ENCODE peak calls at places on chromosome 3, in six cellular contexts. One of them, this sample, is unnamed.

GRCh38 chr3:36969540-36970432 is 23.1 kb downstream of the EPM2AIP1 start:
- DNase-seq in tibial nerve: no peak
- DNase-seq in HL-60: peak; percentile 68
- DNase-seq in upper lobe of right lung: no peak
- DNase-seq in ascending aorta: no peak
- DNase-seq in lung: peak; percentile 38
- DNase-seq in this sample: peak; percentile 46

GRCh38 chr3:53056442-53056841 is 10.6 kb upstream of the SFMBT1 start:
- DNase-seq in tibial nerve: no peak
- DNase-seq in HL-60: no peak
- DNase-seq in upper lobe of right lung: no peak
- DNase-seq in ascending aorta: no peak
- DNase-seq in lung: no peak
- DNase-seq in this sample: no peak

GRCh38 chr3:157174265-157174615 is 14.3 kb upstream of the CCNL1 start:
- DNase-seq in tibial nerve: no peak
- DNase-seq in HL-60: peak; percentile 20
- DNase-seq in upper lobe of right lung: peak; percentile 79
- DNase-seq in ascending aorta: no peak
- DNase-seq in lung: no peak
- DNase-seq in this sample: no peak

GRCh38 chr3:17431004-17431403 is 311.4 kb downstream of the TBC1D5 start:
- DNase-seq in tibial nerve: no peak
- DNase-seq in HL-60: no peak
- DNase-seq in upper lobe of right lung: no peak
- DNase-seq in ascending aorta: no peak
- DNase-seq in lung: no peak
- DNase-seq in this sample: peak; percentile 23

GRCh38 chr3:194475138-194475932 is 11.5 kb downstream of the ATP13A3 start:
- DNase-seq in tibial nerve: no peak
- DNase-seq in HL-60: no peak
- DNase-seq in upper lobe of right lung: no peak
- DNase-seq in ascending aorta: no peak
- DNase-seq in lung: no peak
- DNase-seq in this sample: no peak

GRCh38 chr3:50971487-50971924 is 296.8 kb downstream of the DOCK3 start:
- DNase-seq in tibial nerve: no peak
- DNase-seq in HL-60: peak; percentile 57
- DNase-seq in upper lobe of right lung: no peak
- DNase-seq in ascending aorta: no peak
- DNase-seq in lung: peak; percentile 37
- DNase-seq in this sample: peak; percentile 66

GRCh38 chr3:149970716-149971402 is at the start of gene PFN2:
- DNase-seq in tibial nerve: peak; percentile 21
- DNase-seq in HL-60: peak; percentile 14
- DNase-seq in upper lobe of right lung: peak; percentile 83
- DNase-seq in ascending aorta: no peak
- DNase-seq in lung: peak; percentile 64
- DNase-seq in this sample: peak; percentile 92

GRCh38 chr3:136584728-136585127 is 167.4 kb downstream of the STAG1 start:
- DNase-seq in tibial nerve: no peak
- DNase-seq in HL-60: no peak
- DNase-seq in upper lobe of right lung: no peak
- DNase-seq in ascending aorta: no peak
- DNase-seq in lung: no peak
- DNase-seq in this sample: no peak

GRCh38 chr3:24410861-24411260 is 83.8 kb downstream of the THRB start:
- DNase-seq in tibial nerve: no peak
- DNase-seq in HL-60: no peak
- DNase-seq in upper lobe of right lung: no peak
- DNase-seq in ascending aorta: no peak
- DNase-seq in lung: no peak
- DNase-seq in this sample: no peak

GRCh38 chr3:45923755-45924154 is 19.5 kb upstream of the CXCR6 start:
- DNase-seq in tibial nerve: no peak
- DNase-seq in HL-60: no peak
- DNase-seq in upper lobe of right lung: no peak
- DNase-seq in ascending aorta: no peak
- DNase-seq in lung: no peak
- DNase-seq in this sample: peak; percentile 9

DNA sequence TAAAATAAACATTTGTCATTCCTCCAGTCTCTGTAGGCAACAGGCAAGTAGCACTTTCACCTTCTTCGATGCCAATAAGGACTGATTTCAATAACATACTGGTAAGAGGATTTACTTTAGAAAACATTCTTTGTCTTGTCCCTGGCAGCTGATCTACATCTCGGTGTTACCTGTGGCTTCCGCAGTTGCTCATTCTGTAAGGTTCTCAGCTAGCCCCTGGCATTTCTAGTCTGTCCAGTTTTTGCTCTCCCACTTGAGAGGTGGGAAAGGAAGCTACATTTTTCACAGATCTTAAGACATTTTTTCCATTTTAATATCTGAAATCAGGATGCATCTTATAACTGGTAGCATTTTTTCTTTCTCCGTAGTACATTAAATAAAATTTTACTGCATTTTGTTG is 19.7 kb upstream of the MAP6D1 start:
- DNase-seq in tibial nerve: no peak
- DNase-seq in HL-60: no peak
- DNase-seq in upper lobe of right lung: no peak
- DNase-seq in ascending aorta: no peak
- DNase-seq in lung: no peak
- DNase-seq in this sample: no peak
- H3K27ac ChIP-seq in tibial nerve: no peak overlapping the region
- H3K27ac ChIP-seq in HL-60: no peak overlapping the region
- H3K27ac ChIP-seq in upper lobe of right lung: no peak overlapping the region
- H3K27ac ChIP-seq in ascending aorta: no peak overlapping the region
- H3K27ac ChIP-seq in lung: no peak overlapping the region
- H3K27ac ChIP-seq in this sample: no peak overlapping the region

GRCh38 chr3:27721717-27722564 is at the start of gene EOMES:
- DNase-seq in tibial nerve: no peak
- DNase-seq in HL-60: peak; percentile 81
- DNase-seq in upper lobe of right lung: no peak
- DNase-seq in ascending aorta: no peak
- DNase-seq in lung: no peak
- DNase-seq in this sample: peak; percentile 43
- TF ChIP-seq CTCF in tibial nerve: no peak
- TF ChIP-seq CTCF in HL-60: no peak
- TF ChIP-seq CTCF in upper lobe of right lung: peak; percentile 28
- TF ChIP-seq CTCF in ascending aorta: no peak
- TF ChIP-seq CTCF in lung: no peak
- TF ChIP-seq CTCF in this sample: peak; percentile 16

DNA sequence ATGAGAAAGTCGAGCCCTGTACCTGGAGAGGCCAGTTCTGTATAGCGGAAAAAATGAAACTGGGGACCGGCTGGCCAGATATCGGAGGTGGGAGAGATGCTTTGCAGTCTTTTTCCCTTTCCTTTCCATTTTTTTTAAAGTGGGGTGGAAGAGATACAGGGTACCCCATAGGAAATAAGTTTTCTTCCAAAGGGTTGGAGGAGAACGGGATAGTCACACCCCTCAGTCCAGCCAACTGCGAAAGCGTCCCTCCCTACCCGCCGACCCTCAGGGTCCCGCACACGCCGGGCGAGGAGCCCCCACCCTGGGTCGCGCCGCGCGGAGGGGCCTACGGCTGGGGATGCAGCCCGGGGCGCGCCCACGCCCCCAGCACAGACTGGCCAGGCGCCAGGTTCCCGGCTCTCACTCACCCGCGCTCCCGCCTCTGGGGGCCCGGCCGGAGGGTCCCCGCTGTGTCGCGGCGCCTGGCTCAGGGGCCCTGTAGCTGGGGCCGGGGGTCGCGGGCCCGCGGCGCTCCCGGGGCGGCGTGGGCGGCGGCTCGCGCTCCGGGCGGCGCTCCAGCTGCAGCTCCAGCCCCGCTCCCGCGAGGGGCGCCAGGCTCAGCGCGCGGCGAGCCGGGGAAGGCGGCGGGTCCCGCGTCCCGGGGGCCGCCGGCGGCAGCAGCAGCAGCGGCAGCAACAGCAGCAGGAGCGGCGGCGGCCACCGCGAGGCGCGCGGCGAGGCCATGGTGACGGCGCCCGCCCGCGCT is 458 bp downstream of the HEG1 start:
- DNase-seq in tibial nerve: no peak
- DNase-seq in HL-60: no peak
- DNase-seq in upper lobe of right lung: no peak
- DNase-seq in ascending aorta: no peak
- DNase-seq in lung: no peak
- DNase-seq in this sample: no peak
- H3K27me3 ChIP-seq in tibial nerve: no peaks in the 10 kb centered on the region
- H3K27me3 ChIP-seq in HL-60: peaks cover 47% of the 10 kb centered on the region
- H3K27me3 ChIP-seq in upper lobe of right lung: no peaks in the 10 kb centered on the region
- H3K27me3 ChIP-seq in ascending aorta: no peaks in the 10 kb centered on the region
- H3K27me3 ChIP-seq in lung: no peaks in the 10 kb centered on the region
- H3K27me3 ChIP-seq in this sample: no peaks in the 10 kb centered on the region

GRCh38 chr3:8574670-8575322 is 69.8 kb downstream of the SSUH2 start:
- DNase-seq in tibial nerve: no peak
- DNase-seq in HL-60: no peak
- DNase-seq in upper lobe of right lung: no peak
- DNase-seq in ascending aorta: no peak
- DNase-seq in lung: no peak
- DNase-seq in this sample: no peak
- H3K27ac ChIP-seq in tibial nerve: no peak overlapping the region
- H3K27ac ChIP-seq in HL-60: no peak overlapping the region
- H3K27ac ChIP-seq in upper lobe of right lung: peak overlapping the region; percentile 47
- H3K27ac ChIP-seq in ascending aorta: peak overlapping the region; percentile 72
- H3K27ac ChIP-seq in lung: no peak overlapping the region
- H3K27ac ChIP-seq in this sample: no peak overlapping the region

GRCh38 chr3:117539729-117540128 is 830.1 kb downstream of the TUSC7 start:
- DNase-seq in tibial nerve: no peak
- DNase-seq in HL-60: no peak
- DNase-seq in upper lobe of right lung: no peak
- DNase-seq in ascending aorta: no peak
- DNase-seq in lung: no peak
- DNase-seq in this sample: no peak
- TF ChIP-seq CTCF in tibial nerve: no peak
- TF ChIP-seq CTCF in HL-60: no peak
- TF ChIP-seq CTCF in upper lobe of right lung: no peak
- TF ChIP-seq CTCF in ascending aorta: no peak
- TF ChIP-seq CTCF in lung: no peak
- TF ChIP-seq CTCF in this sample: no peak

This sample was measured in cardiac muscle cell.